ENCODE peak calls at places on chromosome 2, in five cellular contexts. One of them, this sample, is unnamed.

GRCh38 chr2:147390475-147390874 is 454.4 kb upstream of the ACVR2A start:
- DNase-seq in astrocyte of the spinal cord: no peak
- DNase-seq in Kasumi-1: no peak
- DNase-seq in transverse colon: no peak
- DNase-seq in activated T-cell treated with anti-CD3 and anti-CD28 coated beads for 4 hours: no peak
- DNase-seq in this sample: no peak

GRCh38 chr2:180829261-180829660 is 151.1 kb upstream of the UBE2E3 start:
- DNase-seq in astrocyte of the spinal cord: no peak
- DNase-seq in Kasumi-1: no peak
- DNase-seq in transverse colon: no peak
- DNase-seq in activated T-cell treated with anti-CD3 and anti-CD28 coated beads for 4 hours: no peak
- DNase-seq in this sample: no peak

GRCh38 chr2:218536804-218537494 is 31.2 kb downstream of the USP37 start:
- DNase-seq in astrocyte of the spinal cord: no peak
- DNase-seq in Kasumi-1: no peak
- DNase-seq in transverse colon: no peak
- DNase-seq in activated T-cell treated with anti-CD3 and anti-CD28 coated beads for 4 hours: no peak
- DNase-seq in this sample: no peak

GRCh38 chr2:216533504-216534068 is 34.9 kb downstream of the RPL37A start:
- DNase-seq in astrocyte of the spinal cord: no peak
- DNase-seq in Kasumi-1: no peak
- DNase-seq in transverse colon: no peak
- DNase-seq in activated T-cell treated with anti-CD3 and anti-CD28 coated beads for 4 hours: no peak
- DNase-seq in this sample: no peak

GRCh38 chr2:226873826-226874225 is 38.0 kb downstream of the RHBDD1 start:
- DNase-seq in astrocyte of the spinal cord: no peak
- DNase-seq in Kasumi-1: no peak
- DNase-seq in transverse colon: no peak
- DNase-seq in activated T-cell treated with anti-CD3 and anti-CD28 coated beads for 4 hours: no peak
- DNase-seq in this sample: no peak

GRCh38 chr2:195364015-195364965 is 292.7 kb upstream of the SLC39A10 start:
- DNase-seq in astrocyte of the spinal cord: peak
- DNase-seq in Kasumi-1: no peak
- DNase-seq in transverse colon: no peak
- DNase-seq in activated T-cell treated with anti-CD3 and anti-CD28 coated beads for 4 hours: no peak
- DNase-seq in this sample: peak

GRCh38 chr2:138321458-138321857 is 180.1 kb upstream of the SPOPL start:
- DNase-seq in astrocyte of the spinal cord: no peak
- DNase-seq in Kasumi-1: no peak
- DNase-seq in transverse colon: no peak
- DNase-seq in activated T-cell treated with anti-CD3 and anti-CD28 coated beads for 4 hours: no peak
- DNase-seq in this sample: no peak

GRCh38 chr2:62705859-62706720 is 577 bp downstream of the EHBP1 start:
- DNase-seq in astrocyte of the spinal cord: peak
- DNase-seq in Kasumi-1: peak
- DNase-seq in transverse colon: peak
- DNase-seq in activated T-cell treated with anti-CD3 and anti-CD28 coated beads for 4 hours: no peak
- DNase-seq in this sample: peak

GRCh38 chr2:60365556-60365955 is 187.9 kb downstream of the BCL11A start:
- DNase-seq in astrocyte of the spinal cord: no peak
- DNase-seq in Kasumi-1: no peak
- DNase-seq in transverse colon: no peak
- DNase-seq in activated T-cell treated with anti-CD3 and anti-CD28 coated beads for 4 hours: no peak
- DNase-seq in this sample: no peak

GRCh38 chr2:36478332-36478738 is 119.6 kb downstream of the FEZ2 start:
- DNase-seq in astrocyte of the spinal cord: peak
- DNase-seq in Kasumi-1: no peak
- DNase-seq in transverse colon: no peak
- DNase-seq in activated T-cell treated with anti-CD3 and anti-CD28 coated beads for 4 hours: no peak
- DNase-seq in this sample: peak

GRCh38 chr2:13128139-13128538 is 411.4 kb downstream of the TRIB2 start:
- DNase-seq in astrocyte of the spinal cord: no peak
- DNase-seq in Kasumi-1: no peak
- DNase-seq in transverse colon: no peak
- DNase-seq in activated T-cell treated with anti-CD3 and anti-CD28 coated beads for 4 hours: no peak
- DNase-seq in this sample: no peak

GRCh38 chr2:233810385-233810784 is 32.3 kb downstream of the MROH2A start:
- DNase-seq in astrocyte of the spinal cord: no peak
- DNase-seq in Kasumi-1: no peak
- DNase-seq in transverse colon: no peak
- DNase-seq in activated T-cell treated with anti-CD3 and anti-CD28 coated beads for 4 hours: no peak
- DNase-seq in this sample: no peak

GRCh38 chr2:36371070-36371962 is 15.7 kb downstream of the CRIM1 start:
- DNase-seq in astrocyte of the spinal cord: peak
- DNase-seq in Kasumi-1: no peak
- DNase-seq in transverse colon: peak
- DNase-seq in activated T-cell treated with anti-CD3 and anti-CD28 coated beads for 4 hours: no peak
- DNase-seq in this sample: peak

GRCh38 chr2:109494351-109494750 is 119.4 kb downstream of the SEPTIN10 start:
- DNase-seq in astrocyte of the spinal cord: no peak
- DNase-seq in Kasumi-1: no peak
- DNase-seq in transverse colon: peak
- DNase-seq in activated T-cell treated with anti-CD3 and anti-CD28 coated beads for 4 hours: no peak
- DNase-seq in this sample: no peak

GRCh38 chr2:177598321-177598922 is 205.8 kb downstream of the AGPS start:
- DNase-seq in astrocyte of the spinal cord: peak
- DNase-seq in Kasumi-1: no peak
- DNase-seq in transverse colon: no peak
- DNase-seq in activated T-cell treated with anti-CD3 and anti-CD28 coated beads for 4 hours: no peak
- DNase-seq in this sample: no peak

GRCh38 chr2:138421315-138421970 is 80.1 kb upstream of the SPOPL start:
- DNase-seq in astrocyte of the spinal cord: peak
- DNase-seq in Kasumi-1: no peak
- DNase-seq in transverse colon: no peak
- DNase-seq in activated T-cell treated with anti-CD3 and anti-CD28 coated beads for 4 hours: no peak
- DNase-seq in this sample: peak

GRCh38 chr2:29509397-29509796 is 394.2 kb downstream of the CLIP4 start:
- DNase-seq in astrocyte of the spinal cord: no peak
- DNase-seq in Kasumi-1: no peak
- DNase-seq in transverse colon: no peak
- DNase-seq in activated T-cell treated with anti-CD3 and anti-CD28 coated beads for 4 hours: no peak
- DNase-seq in this sample: no peak

GRCh38 chr2:83633435-83633834 is 825.6 kb downstream of the SUCLG1 start:
- DNase-seq in astrocyte of the spinal cord: no peak
- DNase-seq in Kasumi-1: no peak
- DNase-seq in transverse colon: no peak
- DNase-seq in activated T-cell treated with anti-CD3 and anti-CD28 coated beads for 4 hours: no peak
- DNase-seq in this sample: no peak

GRCh38 chr2:239520811-239521517 is 120.1 kb upstream of the HDAC4 start:
- DNase-seq in astrocyte of the spinal cord: no peak
- DNase-seq in Kasumi-1: no peak
- DNase-seq in transverse colon: no peak
- DNase-seq in activated T-cell treated with anti-CD3 and anti-CD28 coated beads for 4 hours: no peak
- DNase-seq in this sample: no peak

GRCh38 chr2:178277741-178278197 is 83.5 kb downstream of the OSBPL6 start:
- DNase-seq in astrocyte of the spinal cord: peak
- DNase-seq in Kasumi-1: no peak
- DNase-seq in transverse colon: no peak
- DNase-seq in activated T-cell treated with anti-CD3 and anti-CD28 coated beads for 4 hours: no peak
- DNase-seq in this sample: peak

GRCh38 chr2:8297376-8298213 is 384.3 kb upstream of the ID2 start:
- DNase-seq in astrocyte of the spinal cord: no peak
- DNase-seq in Kasumi-1: no peak
- DNase-seq in transverse colon: no peak
- DNase-seq in activated T-cell treated with anti-CD3 and anti-CD28 coated beads for 4 hours: no peak
- DNase-seq in this sample: no peak

This sample was measured in kidney glomerular epithelial cell.